ENCODE peak calls at places on chromosomes 2 and 18, in four cellular contexts. One of them, this sample, is unnamed.

GRCh38 chr18:44356566-44357157 is 324.0 kb upstream of the SETBP1 start:
- DNase-seq in body of pancreas: no peak
- DNase-seq in endodermal cell: peak; percentile 77
- DNase-seq in spleen: no peak
- DNase-seq in this sample: no peak

GRCh38 chr2:196823750-196824149 is 14.6 kb upstream of the C2orf66 start:
- DNase-seq in endodermal cell: no peak
- DNase-seq in spleen: no peak
- DNase-seq in body of pancreas: no peak
- DNase-seq in this sample: no peak

GRCh38 chr2:239216251-239216613 is 184.6 kb downstream of the HDAC4 start:
- DNase-seq in body of pancreas: no peak
- DNase-seq in endodermal cell: no peak
- DNase-seq in spleen: no peak
- DNase-seq in this sample: no peak

GRCh38 chr2:102806250-102806837 is 44.5 kb downstream of the TMEM182 start:
- DNase-seq in endodermal cell: peak; percentile 92
- DNase-seq in body of pancreas: peak; percentile 73
- DNase-seq in spleen: no peak
- DNase-seq in this sample: peak; percentile 79

GRCh38 chr18:32920796-32921787 is 148.3 kb upstream of the KLHL14 start:
- DNase-seq in body of pancreas: no peak
- DNase-seq in spleen: no peak
- DNase-seq in endodermal cell: no peak
- DNase-seq in this sample: peak; percentile 91

GRCh38 chr2:18149660-18150246 is 271.3 kb downstream of the KCNS3 start:
- DNase-seq in endodermal cell: no peak
- DNase-seq in body of pancreas: no peak
- DNase-seq in spleen: no peak
- DNase-seq in this sample: peak; percentile 61

GRCh38 chr18:3790702-3791101 is 340.7 kb downstream of the TGIF1 start:
- DNase-seq in endodermal cell: no peak
- DNase-seq in body of pancreas: no peak
- DNase-seq in spleen: no peak
- DNase-seq in this sample: peak; percentile 12

GRCh38 chr2:99085400-99085799 is 56.1 kb upstream of the C2orf15 start:
- DNase-seq in spleen: no peak
- DNase-seq in body of pancreas: peak; percentile 9
- DNase-seq in endodermal cell: peak; percentile 60
- DNase-seq in this sample: peak; percentile 13

GRCh38 chr2:112480540-112481049 is 1.4 kb upstream of the TTL start:
- DNase-seq in spleen: no peak
- DNase-seq in endodermal cell: no peak
- DNase-seq in body of pancreas: peak; percentile 12
- DNase-seq in this sample: no peak

GRCh38 chr2:160918909-160919503 is 241.2 kb upstream of the TANK start:
- DNase-seq in body of pancreas: peak; percentile 51
- DNase-seq in endodermal cell: peak; percentile 89
- DNase-seq in spleen: peak; percentile 75
- DNase-seq in this sample: peak; percentile 80

GRCh38 chr2:169828141-169828811 is 1.0 kb downstream of the UBR3 start:
- DNase-seq in body of pancreas: peak; percentile 40
- DNase-seq in endodermal cell: peak; percentile 66
- DNase-seq in spleen: no peak
- DNase-seq in this sample: peak; percentile 43

GRCh38 chr2:4898706-4899105 is 793.5 kb upstream of the SOX11 start:
- DNase-seq in spleen: no peak
- DNase-seq in body of pancreas: no peak
- DNase-seq in endodermal cell: no peak
- DNase-seq in this sample: no peak

GRCh38 chr2:96913398-96914202 is 43.7 kb upstream of the SEMA4C start:
- DNase-seq in spleen: peak; percentile 81
- DNase-seq in endodermal cell: no peak
- DNase-seq in body of pancreas: peak; percentile 35
- DNase-seq in this sample: no peak

GRCh38 chr2:75634945-75635344 is 11.6 kb upstream of the MRPL19 start:
- DNase-seq in endodermal cell: no peak
- DNase-seq in spleen: no peak
- DNase-seq in body of pancreas: no peak
- DNase-seq in this sample: no peak

GRCh38 chr18:54945726-54946125 is 13.5 kb downstream of the CCDC68 start:
- DNase-seq in endodermal cell: no peak
- DNase-seq in body of pancreas: no peak
- DNase-seq in spleen: no peak
- DNase-seq in this sample: peak; percentile 25
- H3K4me1 ChIP-seq in endodermal cell: peaks cover 3% of the 10 kb centered on the region
- H3K4me1 ChIP-seq in body of pancreas: peaks cover 45% of the 10 kb centered on the region
- H3K4me1 ChIP-seq in spleen: peaks cover 23% of the 10 kb centered on the region
- H3K4me1 ChIP-seq in this sample: peaks cover 10% of the 10 kb centered on the region

GRCh38 chr2:218285604-218286003 is 6.7 kb downstream of the TMBIM1 start:
- DNase-seq in spleen: no peak
- DNase-seq in body of pancreas: peak; percentile 91
- DNase-seq in endodermal cell: no peak
- DNase-seq in this sample: no peak
- H3K4me1 ChIP-seq in spleen: peaks cover 93% of the 10 kb centered on the region
- H3K4me1 ChIP-seq in body of pancreas: peaks cover 100% of the 10 kb centered on the region
- H3K4me1 ChIP-seq in endodermal cell: peaks cover 18% of the 10 kb centered on the region
- H3K4me1 ChIP-seq in this sample: peaks cover 25% of the 10 kb centered on the region

GRCh38 chr18:369224-370010 is 101.6 kb upstream of the THOC1 start:
- DNase-seq in spleen: no peak
- DNase-seq in body of pancreas: no peak
- DNase-seq in endodermal cell: no peak
- DNase-seq in this sample: no peak

GRCh38 chr18:374735-375168 is 106.9 kb upstream of the THOC1 start:
- DNase-seq in endodermal cell: no peak
- DNase-seq in spleen: no peak
- DNase-seq in body of pancreas: peak; percentile 92
- DNase-seq in this sample: no peak

GRCh38 chr18:366466-367053 is 98.7 kb upstream of the THOC1 start:
- DNase-seq in endodermal cell: peak; percentile 60
- DNase-seq in body of pancreas: no peak
- DNase-seq in spleen: no peak
- DNase-seq in this sample: no peak

GRCh38 chr18:371616-371998 is 103.8 kb upstream of the THOC1 start:
- DNase-seq in endodermal cell: no peak
- DNase-seq in body of pancreas: no peak
- DNase-seq in spleen: no peak
- DNase-seq in this sample: peak; percentile 58

DNA sequence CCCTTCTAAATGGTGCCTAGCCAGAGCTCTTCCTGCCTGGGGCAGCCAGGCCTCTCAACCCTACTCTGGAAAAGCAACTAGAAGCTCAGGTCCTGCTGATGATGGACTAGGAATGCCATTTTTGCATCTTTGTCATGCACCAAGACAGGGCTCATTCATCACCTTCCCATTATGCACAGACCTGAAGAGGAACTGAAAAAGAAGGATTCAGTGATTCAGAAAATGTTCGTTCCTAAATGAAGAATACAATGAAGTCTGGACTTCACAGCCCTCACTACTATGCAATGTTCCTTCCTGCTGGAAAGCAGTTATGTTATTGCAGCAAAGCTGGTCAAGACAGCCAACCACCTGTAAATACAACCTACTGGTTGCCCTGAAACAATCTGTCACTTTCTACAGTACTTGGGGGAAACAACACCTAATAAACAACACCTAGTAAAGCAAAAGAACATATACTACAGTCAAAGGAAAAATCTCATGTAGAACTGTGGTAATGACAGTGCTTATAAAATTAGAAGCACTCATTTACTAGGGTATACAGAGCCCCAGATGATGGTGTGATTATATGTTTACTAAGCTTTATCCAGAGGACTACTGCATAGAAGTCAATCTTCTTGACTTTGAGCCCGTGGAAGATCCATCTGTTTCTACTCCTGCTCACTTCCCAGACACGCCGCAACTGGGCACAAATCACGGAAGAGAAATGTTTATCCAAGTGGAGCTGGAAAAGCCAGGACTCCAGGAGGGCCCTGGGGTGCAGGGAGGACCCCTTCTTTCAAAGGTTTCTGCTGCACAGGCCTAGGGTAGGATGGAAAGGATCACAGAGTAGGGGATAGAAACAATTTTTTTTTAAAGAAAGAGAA is 103.1 kb upstream of the THOC1 start:
- DNase-seq in spleen: no peak
- DNase-seq in endodermal cell: no peak
- DNase-seq in body of pancreas: no peak
- DNase-seq in this sample: no peak
- H3K4me1 ChIP-seq in spleen: no peaks in the 10 kb centered on the region
- H3K4me1 ChIP-seq in endodermal cell: peaks cover 21% of the 10 kb centered on the region
- H3K4me1 ChIP-seq in body of pancreas: peaks cover 38% of the 10 kb centered on the region
- H3K4me1 ChIP-seq in this sample: peaks cover 35% of the 10 kb centered on the region

GRCh38 chr2:177433402-177433801 is 40.8 kb downstream of the AGPS start:
- DNase-seq in endodermal cell: no peak
- DNase-seq in spleen: no peak
- DNase-seq in body of pancreas: no peak
- DNase-seq in this sample: no peak
- H3K4me1 ChIP-seq in endodermal cell: no peaks in the 10 kb centered on the region
- H3K4me1 ChIP-seq in spleen: no peaks in the 10 kb centered on the region
- H3K4me1 ChIP-seq in body of pancreas: peaks cover 11% of the 10 kb centered on the region
- H3K4me1 ChIP-seq in this sample: no peaks in the 10 kb centered on the region

GRCh38 chr2:189407161-189407943 is 33.9 kb upstream of the WDR75 start:
- DNase-seq in endodermal cell: no peak
- DNase-seq in body of pancreas: no peak
- DNase-seq in spleen: no peak
- DNase-seq in this sample: no peak
- H3K4me1 ChIP-seq in endodermal cell: peaks cover 9% of the 10 kb centered on the region
- H3K4me1 ChIP-seq in body of pancreas: peaks cover 6% of the 10 kb centered on the region
- H3K4me1 ChIP-seq in spleen: peaks cover 4% of the 10 kb centered on the region
- H3K4me1 ChIP-seq in this sample: no peaks in the 10 kb centered on the region

GRCh38 chr18:48828201-48828580 is 122.6 kb downstream of the SMAD7 start:
- DNase-seq in endodermal cell: no peak
- DNase-seq in spleen: no peak
- DNase-seq in body of pancreas: no peak
- DNase-seq in this sample: no peak

GRCh38 chr18:48828713-48829442 is 121.9 kb downstream of the SMAD7 start:
- DNase-seq in spleen: peak; percentile 66
- DNase-seq in body of pancreas: no peak
- DNase-seq in endodermal cell: peak; percentile 59
- DNase-seq in this sample: no peak

GRCh38 chr18:48827321-48828200 is 123.2 kb downstream of the SMAD7 start:
- DNase-seq in body of pancreas: no peak
- DNase-seq in endodermal cell: peak; percentile 81
- DNase-seq in spleen: peak; percentile 55
- DNase-seq in this sample: peak; percentile 70

GRCh38 chr18:48831113-48831759 is 119.5 kb downstream of the SMAD7 start:
- DNase-seq in body of pancreas: no peak
- DNase-seq in spleen: peak; percentile 56
- DNase-seq in endodermal cell: peak; percentile 29
- DNase-seq in this sample: no peak

DNA sequence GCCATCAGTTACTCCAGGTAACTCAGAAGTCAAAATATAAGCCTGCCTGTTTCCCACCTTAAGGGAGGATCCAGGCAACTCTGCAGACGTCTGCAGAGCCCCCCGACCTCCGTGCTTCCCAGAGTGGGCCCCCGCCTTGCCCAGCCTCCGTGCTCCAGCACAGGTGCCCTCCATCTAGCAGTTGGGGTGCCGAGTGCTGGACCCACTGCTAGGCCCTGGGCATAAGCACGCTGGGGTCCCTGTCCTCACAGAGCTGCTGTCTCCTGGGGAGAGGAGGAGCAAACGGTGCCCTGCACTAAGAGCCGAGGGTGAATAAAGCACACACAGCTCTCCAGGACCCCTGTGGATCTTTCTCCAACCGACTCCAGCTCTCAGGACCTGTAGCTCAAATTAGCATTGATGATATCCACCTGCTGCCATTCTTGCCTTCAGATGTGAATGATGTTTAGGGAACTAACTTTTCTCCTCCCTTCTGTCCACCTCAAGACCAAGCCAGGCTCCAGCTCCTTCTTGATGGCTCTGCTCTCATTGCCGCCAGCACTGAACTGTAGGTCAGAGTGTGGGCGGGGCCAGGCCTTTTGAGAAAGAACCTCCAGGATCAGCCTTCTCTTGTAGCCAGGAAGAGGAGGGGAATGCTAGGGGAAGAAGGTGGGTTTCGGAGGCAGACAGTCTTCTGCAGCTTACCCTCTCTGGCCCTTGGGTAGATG is 121.2 kb downstream of the SMAD7 start:
- DNase-seq in spleen: peak; percentile 67
- DNase-seq in body of pancreas: no peak
- DNase-seq in endodermal cell: peak; percentile 83
- DNase-seq in this sample: no peak
- H3K4me1 ChIP-seq in spleen: peaks cover 66% of the 10 kb centered on the region
- H3K4me1 ChIP-seq in body of pancreas: peaks cover 10% of the 10 kb centered on the region
- H3K4me1 ChIP-seq in endodermal cell: peaks cover 21% of the 10 kb centered on the region
- H3K4me1 ChIP-seq in this sample: peaks cover 91% of the 10 kb centered on the region

DNA sequence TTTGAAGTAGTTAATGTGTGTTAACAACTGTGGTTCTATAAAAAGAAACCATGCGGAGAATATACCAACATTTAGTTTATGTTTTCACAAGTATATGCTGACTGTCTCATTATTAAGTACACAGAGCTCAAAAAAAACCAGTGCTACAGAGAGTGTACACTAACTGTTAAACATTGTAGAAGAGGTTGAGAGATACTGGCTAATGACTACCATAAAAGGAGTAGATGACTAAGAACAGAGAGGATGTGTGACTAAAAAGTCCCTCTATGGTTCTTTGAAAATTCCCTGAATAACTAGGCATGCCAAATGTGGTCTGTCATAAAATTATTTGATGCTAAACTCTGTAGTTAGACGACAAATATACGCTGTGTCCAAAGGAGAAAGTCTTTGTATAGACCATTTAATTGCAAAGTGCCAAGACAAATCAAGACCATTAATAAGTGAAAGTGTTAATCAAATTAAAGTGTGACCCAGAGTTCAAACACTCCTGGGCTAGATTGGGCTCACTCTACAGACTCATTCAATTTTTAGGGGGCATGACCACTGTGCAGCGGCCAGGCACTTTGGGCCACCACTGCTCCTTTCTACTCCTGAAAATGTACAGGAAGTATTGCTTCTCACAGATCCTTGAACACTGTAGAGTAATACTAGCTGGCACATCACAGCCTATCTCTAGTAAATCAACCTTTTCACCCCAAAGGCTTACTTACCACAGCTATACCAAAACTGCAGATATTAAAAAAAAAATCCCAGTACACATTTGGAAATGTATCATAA is 45.1 kb upstream of the SERTAD2 start:
- DNase-seq in spleen: no peak
- DNase-seq in endodermal cell: no peak
- DNase-seq in body of pancreas: no peak
- DNase-seq in this sample: peak; percentile 66
- H3K4me1 ChIP-seq in spleen: peaks cover 53% of the 10 kb centered on the region
- H3K4me1 ChIP-seq in endodermal cell: peaks cover 16% of the 10 kb centered on the region
- H3K4me1 ChIP-seq in body of pancreas: no peaks in the 10 kb centered on the region
- H3K4me1 ChIP-seq in this sample: no peaks in the 10 kb centered on the region

GRCh38 chr2:64982932-64983331 is 6.3 kb upstream of the SLC1A4 start:
- DNase-seq in body of pancreas: no peak
- DNase-seq in endodermal cell: no peak
- DNase-seq in spleen: no peak
- DNase-seq in this sample: no peak
- H3K4me1 ChIP-seq in body of pancreas: no peaks in the 10 kb centered on the region
- H3K4me1 ChIP-seq in endodermal cell: no peaks in the 10 kb centered on the region
- H3K4me1 ChIP-seq in spleen: peaks cover 10% of the 10 kb centered on the region
- H3K4me1 ChIP-seq in this sample: no peaks in the 10 kb centered on the region

This sample was measured in cardiac muscle cell.